ENCODE peak calls at places on chromosomes 4 and X, in six cellular contexts. A, T, J, O, I and X are unnamed samples.
A peak's percentile ranks its signal among the peaks of the same experiment; 100 is the strongest.

GRCh38 chrX:119503484-119503861 is 35.2 kb downstream of the SLC25A5 start:
- DNase-seq in A (peak; percentile 49), T (no peak), J (no peak), O (no peak), I (no peak), X (peak; percentile 71)

GRCh38 chr4:150348079-150348478 is 233.9 kb upstream of the MAB21L2 start:
- DNase-seq in A (no peak), T (peak; percentile 60), J (no peak), O (no peak), I (no peak), X (peak; percentile 17)

GRCh38 chrX:7500386-7500785 is 342.6 kb upstream of the VCX start:
- DNase-seq in A (no peak), T (no peak), J (no peak), O (no peak), I (no peak), X (no peak)

GRCh38 chr4:7535619-7536018 is 100.9 kb upstream of the PSAPL1 start:
- DNase-seq in A (no peak), T (no peak), J (no peak), O (no peak), I (no peak), X (no peak)

GRCh38 chr4:64158648-64159326 is 250.5 kb downstream of the TECRL start:
- DNase-seq in A (peak; percentile 1), T (peak; percentile 18), J (peak; percentile 8), O (no peak), I (peak; percentile 75), X (peak; percentile 6)

GRCh38 chr4:16225139-16225538 is 1.1 kb downstream of the TAPT1 start:
- DNase-seq in A (no peak), T (no peak), J (no peak), O (no peak), I (no peak), X (no peak)

GRCh38 chr4:99876946-99877345 is 17.3 kb downstream of the LAMTOR3 start:
- DNase-seq in A (no peak), T (no peak), J (no peak), O (no peak), I (no peak), X (no peak)

GRCh38 chr4:116180056-116180690 is 905.2 kb downstream of the TRAM1L1 start:
- DNase-seq in A (no peak), T (no peak), J (no peak), O (no peak), I (no peak), X (no peak)

GRCh38 chr4:100421356-100421978 is 96.4 kb downstream of the EMCN start:
- DNase-seq in A (no peak), T (no peak), J (no peak), O (no peak), I (no peak), X (no peak)

GRCh38 chr4:178599521-178599920 is 1157.3 kb upstream of the AGA start:
- DNase-seq in A (no peak), T (no peak), J (no peak), O (no peak), I (no peak), X (no peak)

GRCh38 chr4:52051213-52051614 is at the start of gene SPATA18:
- DNase-seq in A (no peak), T (no peak), J (no peak), O (no peak), I (peak; percentile 1), X (no peak)

GRCh38 chr4:6324999-6325790 is 55.5 kb downstream of the WFS1 start:
- DNase-seq in A (no peak), T (no peak), J (no peak), O (no peak), I (no peak), X (no peak)